ENCODE peak calls at places on chromosomes 12 and 14, in nine cellular contexts. Y is occipital lobe; J is GM23338; C is MCF 10A; F is smooth muscle cell of the brain vasculature; R is tibial nerve; X is NCI-H774; L is globus pallidus; U is activated naive CD4-positive, alpha-beta T cell treated with Interleukin-2 at 50 U/mL for 16 hours. P is an unnamed sample.

GRCh38 chr12:29039013-29039412 is 110.1 kb upstream of the FAR2 start:
- DNase-seq in Y (no peak), J (no peak), C (peak), F (peak), R (no peak), X (no peak), L (no peak), U (no peak), P (no peak)

GRCh38 chr14:51209457-51209856 is 30.6 kb upstream of the TMX1 start:
- DNase-seq in Y (no peak), J (no peak), C (no peak), F (no peak), R (no peak), X (peak), L (no peak), U (no peak), P (no peak)

GRCh38 chr12:132597333-132598283 is 12.8 kb downstream of the LRCOL1 start:
- DNase-seq in Y (no peak), J (peak), C (no peak), F (no peak), R (no peak), X (peak), L (no peak), U (peak), P (no peak)

GRCh38 chr12:69936214-69936731 is 111.2 kb downstream of the MYRFL start:
- DNase-seq in Y (no peak), J (peak), C (no peak), F (no peak), R (no peak), X (no peak), L (no peak), U (no peak), P (no peak)

GRCh38 chr12:112408621-112409020 is 784 bp downstream of the RPL6 start:
- DNase-seq in Y (no peak), J (no peak), C (no peak), F (no peak), R (no peak), X (no peak), L (no peak), U (peak), P (no peak)

GRCh38 chr12:62719027-62719426 is 215.9 kb downstream of the PPM1H start:
- DNase-seq in Y (no peak), J (no peak), C (no peak), F (no peak), R (no peak), X (no peak), L (no peak), U (no peak), P (no peak)

GRCh38 chr14:24817638-24818053 is 183.7 kb upstream of the GZMB start:
- DNase-seq in Y (no peak), J (peak), C (no peak), F (no peak), R (no peak), X (no peak), L (peak), U (no peak), P (no peak)

GRCh38 chr14:78310263-78310662 is 140.1 kb downstream of the NRXN3 start:
- DNase-seq in Y (no peak), J (no peak), C (no peak), F (no peak), R (no peak), X (no peak), L (no peak), U (no peak), P (no peak)

GRCh38 chr12:113149361-113150150 is at the start of gene CFAP73:
- DNase-seq in Y (peak), J (peak), C (peak), F (peak), R (no peak), X (peak), L (peak), U (no peak), P (peak)

GRCh38 chr12:111393700-111394275 is 11.9 kb upstream of the SH2B3 start:
- DNase-seq in Y (no peak), J (no peak), C (no peak), F (no peak), R (peak), X (no peak), L (no peak), U (no peak), P (no peak)

GRCh38 chr12:113860059-113860820 is 105.9 kb downstream of the RBM19 start:
- DNase-seq in Y (no peak), J (peak), C (no peak), F (no peak), R (no peak), X (no peak), L (no peak), U (no peak), P (no peak)

GRCh38 chr12:113931517-113931916 is 34.6 kb downstream of the RBM19 start:
- DNase-seq in Y (no peak), J (no peak), C (no peak), F (no peak), R (no peak), X (no peak), L (no peak), U (no peak), P (no peak)

GRCh38 chr12:130435331-130435730 is 97.6 kb downstream of the PIWIL1 start:
- DNase-seq in Y (no peak), J (no peak), C (no peak), F (no peak), R (no peak), X (no peak), L (no peak), U (no peak), P (no peak)

GRCh38 chr12:94372379-94372930 is 87.2 kb downstream of the CEP83 start:
- DNase-seq in Y (no peak), J (no peak), C (no peak), F (no peak), R (no peak), X (no peak), L (no peak), U (no peak), P (no peak)

GRCh38 chr14:56659964-56660551 is 80.5 kb downstream of the TMEM260 start:
- DNase-seq in Y (no peak), J (peak), C (peak), F (no peak), R (no peak), X (no peak), L (peak), U (no peak), P (peak)

GRCh38 chr12:62586850-62587249 is 120.2 kb downstream of the MON2 start:
- DNase-seq in Y (no peak), J (no peak), C (no peak), F (no peak), R (no peak), X (no peak), L (no peak), U (no peak), P (no peak)

GRCh38 chr14:66140963-66141362 is 345.2 kb upstream of the CCDC196 start:
- DNase-seq in Y (no peak), J (no peak), C (no peak), F (no peak), R (no peak), X (no peak), L (no peak), U (no peak), P (no peak)

GRCh38 chr12:56574210-56574609 is 52.6 kb downstream of the RBMS2 start:
- DNase-seq in Y (no peak), J (no peak), C (peak), F (no peak), R (no peak), X (no peak), L (no peak), U (no peak), P (no peak)

GRCh38 chr12:11877869-11878780 is 192.6 kb upstream of the BCL2L14 start:
- DNase-seq in Y (peak), J (peak), C (peak), F (no peak), R (no peak), X (peak), L (no peak), U (no peak), P (no peak)

GRCh38 chr14:101810897-101811620 is 49.5 kb downstream of the PPP2R5C start:
- DNase-seq in Y (no peak), J (no peak), C (peak), F (no peak), R (no peak), X (no peak), L (no peak), U (no peak), P (no peak)

GRCh38 chr12:30661210-30661609 is 34.5 kb downstream of the IPO8 start:
- DNase-seq in Y (no peak), J (no peak), C (no peak), F (no peak), R (no peak), X (no peak), L (no peak), U (no peak), P (no peak)

GRCh38 chr14:93884950-93885349 is 42.2 kb upstream of the FAM181A start:
- DNase-seq in Y (no peak), J (no peak), C (no peak), F (no peak), R (no peak), X (no peak), L (no peak), U (no peak), P (no peak)

GRCh38 chr14:105069887-105070759 is 4.9 kb upstream of the GPR132 start:
- DNase-seq in Y (no peak), J (no peak), C (no peak), F (no peak), R (no peak), X (no peak), L (no peak), U (peak), P (no peak)

GRCh38 chr12:131321988-131322387 is 368.3 kb downstream of the ADGRD1 start:
- DNase-seq in Y (no peak), J (peak), C (no peak), F (no peak), R (no peak), X (no peak), L (no peak), U (no peak), P (no peak)

GRCh38 chr12:2382391-2383155 is 329.8 kb downstream of the CACNA1C start:
- DNase-seq in Y (no peak), J (no peak), C (peak), F (no peak), R (no peak), X (no peak), L (no peak), U (no peak), P (no peak)

GRCh38 chr14:95523051-95523817 is 6.8 kb upstream of the SYNE3 start:
- DNase-seq in Y (peak), J (no peak), C (no peak), F (no peak), R (no peak), X (no peak), L (no peak), U (peak), P (no peak)

GRCh38 chr14:23931705-23932314 is 21.8 kb upstream of the DHRS4 start:
- DNase-seq in Y (no peak), J (no peak), C (no peak), F (no peak), R (no peak), X (no peak), L (no peak), U (no peak), P (no peak)

GRCh38 chr14:72518809-72519377 is 375.0 kb downstream of the DPF3 start:
- DNase-seq in Y (no peak), J (no peak), C (no peak), F (no peak), R (no peak), X (no peak), L (no peak), U (peak), P (no peak)

GRCh38 chr12:42735869-42736361 is 146.4 kb upstream of the PRICKLE1 start:
- DNase-seq in Y (peak), J (no peak), C (no peak), F (no peak), R (no peak), X (no peak), L (no peak), U (no peak), P (no peak)

GRCh38 chr12:56941299-56942017 is 7.2 kb upstream of the SDR9C7 start:
- DNase-seq in Y (peak), J (no peak), C (peak), F (peak), R (no peak), X (no peak), L (no peak), U (no peak), P (no peak)

GRCh38 chr12:104603545-104603973 is 146.8 kb downstream of the CHST11 start:
- DNase-seq in Y (no peak), J (no peak), C (peak), F (no peak), R (no peak), X (no peak), L (no peak), U (no peak), P (no peak)

GRCh38 chr12:118544569-118544968 is 168.2 kb downstream of the SUDS3 start:
- DNase-seq in Y (no peak), J (no peak), C (peak), F (no peak), R (no peak), X (no peak), L (no peak), U (no peak), P (no peak)

GRCh38 chr14:100836961-100837811 is 11.3 kb downstream of the MEG3 start:
- DNase-seq in Y (no peak), J (no peak), C (no peak), F (no peak), R (no peak), X (no peak), L (no peak), U (no peak), P (no peak)

GRCh38 chr12:46964496-46965098 is 114.8 kb upstream of the PCED1B start:
- DNase-seq in Y (no peak), J (peak), C (peak), F (no peak), R (no peak), X (no peak), L (no peak), U (no peak), P (no peak)

GRCh38 chr12:45268672-45269406 is 52.9 kb downstream of the ANO6 start:
- DNase-seq in Y (no peak), J (peak), C (peak), F (no peak), R (peak), X (peak), L (no peak), U (no peak), P (no peak)